ENCODE peak calls at places on chromosomes 16 and 17, in four cellular contexts. K is osteoblast, J is COR-L47, O is NCI-H2081. L is an unnamed sample.

GRCh38 chr17:64938925-64939474 is 19.7 kb upstream of the LRRC37A3 start:
- DNase-seq in J (no peak), K (peak; percentile 82), O (no peak), L (peak; percentile 18)

GRCh38 chr16:78437352-78437968 is 338.0 kb downstream of the WWOX start:
- DNase-seq in O (no peak), K (peak; percentile 77), J (peak; percentile 27), L (no peak)

GRCh38 chr16:17469011-17469741 is 1.6 kb downstream of the XYLT1 start:
- DNase-seq in K (peak; percentile 97), J (no peak), O (no peak), L (no peak)

GRCh38 chr16:16045879-16046278 is 96.5 kb downstream of the ABCC1 start:
- DNase-seq in K (no peak), O (no peak), J (no peak), L (no peak)

GRCh38 chr17:61403846-61404701 is 4.4 kb downstream of the TBX2 start:
- DNase-seq in O (no peak), K (peak; percentile 90), J (no peak), L (no peak)

GRCh38 chr17:63552211-63552610 is 1.9 kb downstream of the DCAF7 start:
- DNase-seq in K (peak; percentile 77), J (no peak), O (no peak), L (no peak)

GRCh38 chr16:20844054-20844453 is 37.7 kb downstream of the REXO5 start:
- DNase-seq in O (no peak), J (no peak), K (no peak), L (no peak)

GRCh38 chr17:72931635-72932034 is 160.9 kb downstream of the SLC39A11 start:
- DNase-seq in J (no peak), O (no peak), K (no peak), L (no peak)

GRCh38 chr17:8117980-8118768 is at the start of gene ALOXE3:
- DNase-seq in J (no peak), K (peak; percentile 97), O (no peak), L (peak; percentile 16)

GRCh38 chr17:17837966-17838962 is 1.5 kb upstream of the SREBF1 start:
- DNase-seq in K (peak; percentile 89), J (no peak), O (no peak), L (peak; percentile 29)

GRCh38 chr17:81153340-81153803 is 11.9 kb upstream of the PVALEF start:
- DNase-seq in J (no peak), O (no peak), K (no peak), L (no peak)

GRCh38 chr17:2055494-2056220 is 754 bp downstream of the HIC1 start:
- DNase-seq in J (no peak), O (no peak), K (peak; percentile 99), L (no peak)

GRCh38 chr16:86428729-86429472 is 81.4 kb upstream of the FOXF1 start:
- DNase-seq in K (no peak), J (no peak), O (no peak), L (no peak)

GRCh38 chr17:59694344-59694743 is 12.9 kb downstream of the PTRH2 start:
- DNase-seq in J (no peak), K (no peak), O (no peak), L (no peak)

GRCh38 chr16:5541356-5541755 is 443.8 kb upstream of the EEF2KMT start:
- DNase-seq in K (no peak), J (no peak), O (no peak), L (no peak)

GRCh38 chr17:72699566-72699965 is 392.9 kb downstream of the SLC39A11 start:
- DNase-seq in K (peak; percentile 94), O (no peak), J (no peak), L (no peak)

GRCh38 chr17:74019860-74020259 is 183.6 kb upstream of the RPL38 start:
- DNase-seq in K (no peak), J (no peak), O (no peak), L (no peak)

GRCh38 chr17:74206332-74206818 is 2.9 kb downstream of the RPL38 start:
- DNase-seq in J (no peak), K (no peak), O (no peak), L (no peak)

L was measured in DMS79 treated with DMSO at 0.1 percent for 48 hours.